ENCODE peak calls at places on chromosomes 16 and 17, in eight cellular contexts. P is heart left ventricle; B is ascending aorta; S is mammary epithelial cell; I is MCF 10A; A is CD4-positive, CD25-positive, alpha-beta regulatory T cell; N is NCI-H460; W is KBM-7. U is an unnamed sample.
A peak's percentile ranks its signal among the peaks of the same experiment; 100 is the strongest.

GRCh38 chr16:19503461-19504075 is 18.3 kb downstream of the GDE1 start:
- DNase-seq in P (no peak), B (no peak), S (no peak), I (no peak), A (no peak), N (no peak), W (no peak), U (no peak)

GRCh38 chr17:50148226-50149098 is 2.0 kb downstream of the PPP1R9B start:
- DNase-seq in P (peak; percentile 65), B (peak; percentile 52), S (peak; percentile 90), I (peak; percentile 80), A (peak; percentile 26), N (no peak), W (peak; percentile 89), U (peak; percentile 94)

GRCh38 chr16:22216191-22216831 is 10.2 kb downstream of the EEF2K start:
- DNase-seq in P (no peak), B (no peak), S (no peak), I (no peak), A (no peak), N (no peak), W (peak; percentile 85), U (no peak)

GRCh38 chr16:26111900-26112299 is 420.1 kb downstream of the HS3ST4 start:
- DNase-seq in P (no peak), B (no peak), S (no peak), I (no peak), A (no peak), N (no peak), W (no peak), U (no peak)

GRCh38 chr16:30600929-30601328 is 9.3 kb downstream of the ZNF689 start:
- DNase-seq in P (no peak), B (no peak), S (no peak), I (no peak), A (no peak), N (no peak), W (no peak), U (no peak)

GRCh38 chr17:74042241-74042640 is 161.2 kb upstream of the RPL38 start:
- DNase-seq in P (no peak), B (no peak), S (no peak), I (no peak), A (no peak), N (no peak), W (no peak), U (no peak)

GRCh38 chr17:59397316-59398073 is 66.0 kb downstream of the YPEL2 start:
- DNase-seq in P (no peak), B (no peak), S (no peak), I (no peak), A (no peak), N (no peak), W (no peak), U (no peak)

GRCh38 chr17:39098474-39099090 is 52.9 kb downstream of the PLXDC1 start:
- DNase-seq in P (no peak), B (no peak), S (no peak), I (no peak), A (no peak), N (no peak), W (peak; percentile 35), U (no peak)

GRCh38 chr16:17275989-17276530 is 194.7 kb downstream of the XYLT1 start:
- DNase-seq in P (no peak), B (no peak), S (no peak), I (no peak), A (no peak), N (no peak), W (no peak), U (no peak)

GRCh38 chr16:82504811-82505210 is 122.0 kb upstream of the CDH13 start:
- DNase-seq in P (no peak), B (no peak), S (no peak), I (no peak), A (no peak), N (no peak), W (no peak), U (no peak)

GRCh38 chr17:4920351-4921048 is 11.6 kb upstream of the GP1BA start:
- DNase-seq in P (no peak), B (no peak), S (peak; percentile 51), I (peak; percentile 83), A (no peak), N (no peak), W (no peak), U (peak; percentile 84)

GRCh38 chr17:73998246-73999220 is 204.9 kb upstream of the RPL38 start:
- DNase-seq in P (peak; percentile 46), B (no peak), S (peak; percentile 22), I (peak; percentile 51), A (peak; percentile 56), N (no peak), W (peak; percentile 39), U (peak; percentile 28)

GRCh38 chr16:10859020-10859419 is 18.0 kb upstream of the CIITA start:
- DNase-seq in P (no peak), B (no peak), S (no peak), I (no peak), A (no peak), N (no peak), W (no peak), U (no peak)

GRCh38 chr16:11658896-11659708 is 9.2 kb upstream of the SNN start:
- DNase-seq in P (no peak), B (no peak), S (peak; percentile 85), I (peak; percentile 97), A (no peak), N (no peak), W (no peak), U (peak; percentile 90)

GRCh38 chr17:75809631-75810111 is 25.1 kb downstream of the UNK start:
- DNase-seq in P (peak; percentile 62), B (no peak), S (no peak), I (no peak), A (no peak), N (no peak), W (no peak), U (no peak)

GRCh38 chr17:38454528-38454927 is 26.3 kb downstream of the ARHGAP23 start:
- DNase-seq in P (peak; percentile 95), B (peak; percentile 71), S (peak; percentile 75), I (peak; percentile 97), A (no peak), N (peak; percentile 48), W (no peak), U (peak; percentile 72)

GRCh38 chr17:45326566-45326965 is 9.7 kb upstream of the MAP3K14 start:
- DNase-seq in P (no peak), B (no peak), S (no peak), I (no peak), A (no peak), N (no peak), W (no peak), U (no peak)

GRCh38 chr17:66695098-66695497 is 139.8 kb upstream of the CACNG5 start:
- DNase-seq in P (no peak), B (no peak), S (no peak), I (no peak), A (no peak), N (no peak), W (no peak), U (no peak)

GRCh38 chr17:31496097-31496496 is 104.6 kb downstream of the RAB11FIP4 start:
- DNase-seq in P (no peak), B (no peak), S (no peak), I (no peak), A (no peak), N (no peak), W (no peak), U (no peak)

GRCh38 chr16:50679676-50680555 is 1.2 kb downstream of the SNX20 start:
- DNase-seq in P (no peak), B (no peak), S (no peak), I (no peak), A (no peak), N (no peak), W (no peak), U (no peak)

GRCh38 chr17:70780031-70780430 is 610.7 kb downstream of the KCNJ2 start:
- DNase-seq in P (no peak), B (no peak), S (no peak), I (no peak), A (no peak), N (no peak), W (no peak), U (peak; percentile 10)

GRCh38 chr16:8956265-8957060 is 7.2 kb downstream of the USP7 start:
- DNase-seq in P (no peak), B (no peak), S (no peak), I (no peak), A (no peak), N (no peak), W (no peak), U (no peak)

GRCh38 chr17:80499961-80500665 is 23.7 kb upstream of the NPTX1 start:
- DNase-seq in P (no peak), B (no peak), S (no peak), I (no peak), A (no peak), N (no peak), W (no peak), U (no peak)

GRCh38 chr16:2690852-2691251 is 8.5 kb downstream of the KCTD5 start:
- DNase-seq in P (no peak), B (no peak), S (no peak), I (no peak), A (no peak), N (no peak), W (no peak), U (no peak)

GRCh38 chr16:72743011-72743761 is 304.7 kb downstream of the ZFHX3 start:
- DNase-seq in P (no peak), B (no peak), S (no peak), I (no peak), A (no peak), N (no peak), W (no peak), U (no peak)

U was measured in epithelial cell of esophagus.